ENCODE peak calls at places on chromosomes 13 and 19, in five cellular contexts. One of them, this sample, is unnamed.

GRCh38 chr19:49689133-49690072 is at the start of gene ADM5:
- DNase-seq in PC-3: peak
- DNase-seq in hepatocyte: peak
- DNase-seq in HCT116: no peak
- DNase-seq in MM.1S: no peak
- DNase-seq in this sample: peak

GRCh38 chr19:711224-711623 is 2.5 kb downstream of the PALM start:
- DNase-seq in PC-3: no peak
- DNase-seq in hepatocyte: no peak
- DNase-seq in HCT116: no peak
- DNase-seq in MM.1S: no peak
- DNase-seq in this sample: no peak

GRCh38 chr19:33905937-33906577 is 109.4 kb downstream of the KCTD15 start:
- DNase-seq in PC-3: peak
- DNase-seq in hepatocyte: peak
- DNase-seq in HCT116: no peak
- DNase-seq in MM.1S: no peak
- DNase-seq in this sample: peak

GRCh38 chr19:28437390-28438346 is 775.3 kb downstream of the UQCRFS1 start:
- DNase-seq in PC-3: no peak
- DNase-seq in hepatocyte: no peak
- DNase-seq in HCT116: no peak
- DNase-seq in MM.1S: no peak
- DNase-seq in this sample: no peak

GRCh38 chr13:52053460-52053859 is 29.0 kb downstream of the UTP14C start:
- DNase-seq in PC-3: no peak
- DNase-seq in hepatocyte: peak
- DNase-seq in HCT116: no peak
- DNase-seq in MM.1S: no peak
- DNase-seq in this sample: peak

GRCh38 chr19:49585023-49585422 is 3.9 kb downstream of the PRRG2 start:
- DNase-seq in PC-3: no peak
- DNase-seq in hepatocyte: peak
- DNase-seq in HCT116: no peak
- DNase-seq in MM.1S: no peak
- DNase-seq in this sample: peak

GRCh38 chr19:13817615-13818371 is 22.6 kb downstream of the ZSWIM4 start:
- DNase-seq in PC-3: no peak
- DNase-seq in hepatocyte: peak
- DNase-seq in HCT116: no peak
- DNase-seq in MM.1S: peak
- DNase-seq in this sample: peak

GRCh38 chr13:53749306-53749705 is 720.7 kb downstream of the OLFM4 start:
- DNase-seq in PC-3: no peak
- DNase-seq in hepatocyte: no peak
- DNase-seq in HCT116: no peak
- DNase-seq in MM.1S: no peak
- DNase-seq in this sample: no peak

GRCh38 chr19:1411255-1412191 is 4.1 kb downstream of the DAZAP1 start:
- DNase-seq in PC-3: no peak
- DNase-seq in hepatocyte: no peak
- DNase-seq in HCT116: no peak
- DNase-seq in MM.1S: no peak
- DNase-seq in this sample: no peak

GRCh38 chr19:19615086-19615485 is 3.4 kb downstream of the PBX4 start:
- DNase-seq in PC-3: peak
- DNase-seq in hepatocyte: no peak
- DNase-seq in HCT116: peak
- DNase-seq in MM.1S: no peak
- DNase-seq in this sample: no peak

GRCh38 chr19:46511237-46511636 is 15.6 kb upstream of the PNMA8B start:
- DNase-seq in PC-3: no peak
- DNase-seq in hepatocyte: no peak
- DNase-seq in HCT116: no peak
- DNase-seq in MM.1S: no peak
- DNase-seq in this sample: no peak

GRCh38 chr13:25253702-25254101 is 33.6 kb downstream of the MTMR6 start:
- DNase-seq in PC-3: peak
- DNase-seq in hepatocyte: no peak
- DNase-seq in HCT116: no peak
- DNase-seq in MM.1S: no peak
- DNase-seq in this sample: no peak

GRCh38 chr13:77316430-77316829 is 10.5 kb downstream of the MYCBP2 start:
- DNase-seq in PC-3: no peak
- DNase-seq in hepatocyte: no peak
- DNase-seq in HCT116: no peak
- DNase-seq in MM.1S: no peak
- DNase-seq in this sample: no peak

GRCh38 chr19:50661087-50661486 is 11.8 kb downstream of the C19orf81 start:
- DNase-seq in PC-3: no peak
- DNase-seq in hepatocyte: no peak
- DNase-seq in HCT116: no peak
- DNase-seq in MM.1S: no peak
- DNase-seq in this sample: no peak

GRCh38 chr19:15913830-15914229 is 16.0 kb upstream of the CYP4F2 start:
- DNase-seq in PC-3: no peak
- DNase-seq in hepatocyte: no peak
- DNase-seq in HCT116: no peak
- DNase-seq in MM.1S: no peak
- DNase-seq in this sample: no peak

GRCh38 chr13:51768976-51769375 is 35.0 kb downstream of the DHRS12 start:
- DNase-seq in PC-3: no peak
- DNase-seq in hepatocyte: no peak
- DNase-seq in HCT116: no peak
- DNase-seq in MM.1S: no peak
- DNase-seq in this sample: no peak

GRCh38 chr13:76425930-76426329 is 460.3 kb downstream of the KCTD12 start:
- DNase-seq in PC-3: peak
- DNase-seq in hepatocyte: peak
- DNase-seq in HCT116: no peak
- DNase-seq in MM.1S: no peak
- DNase-seq in this sample: no peak

GRCh38 chr19:40141546-40141945 is 49.7 kb upstream of the MAP3K10 start:
- DNase-seq in PC-3: no peak
- DNase-seq in hepatocyte: no peak
- DNase-seq in HCT116: no peak
- DNase-seq in MM.1S: no peak
- DNase-seq in this sample: no peak

GRCh38 chr13:47175172-47175806 is 278.4 kb upstream of the HTR2A start:
- DNase-seq in PC-3: peak
- DNase-seq in hepatocyte: no peak
- DNase-seq in HCT116: no peak
- DNase-seq in MM.1S: no peak
- DNase-seq in this sample: no peak

GRCh38 chr19:48844472-48844871 is 8.2 kb upstream of the HSD17B14 start:
- DNase-seq in PC-3: peak
- DNase-seq in hepatocyte: no peak
- DNase-seq in HCT116: peak
- DNase-seq in MM.1S: no peak
- DNase-seq in this sample: peak

GRCh38 chr19:58570770-58571574 is 2.2 kb downstream of the MZF1 start:
- DNase-seq in PC-3: no peak
- DNase-seq in hepatocyte: peak
- DNase-seq in HCT116: no peak
- DNase-seq in MM.1S: no peak
- DNase-seq in this sample: no peak

GRCh38 chr13:107025991-107026390 is 458.1 kb upstream of the ARGLU1 start:
- DNase-seq in PC-3: peak
- DNase-seq in hepatocyte: peak
- DNase-seq in HCT116: no peak
- DNase-seq in MM.1S: no peak
- DNase-seq in this sample: no peak

GRCh38 chr19:33350538-33351309 is 22.8 kb upstream of the CEBPG start:
- DNase-seq in PC-3: peak
- DNase-seq in hepatocyte: no peak
- DNase-seq in HCT116: no peak
- DNase-seq in MM.1S: no peak
- DNase-seq in this sample: no peak

GRCh38 chr19:33879818-33880575 is 83.3 kb downstream of the KCTD15 start:
- DNase-seq in PC-3: no peak
- DNase-seq in hepatocyte: no peak
- DNase-seq in HCT116: no peak
- DNase-seq in MM.1S: no peak
- DNase-seq in this sample: no peak

GRCh38 chr19:41883821-41884733 is 1.1 kb downstream of the ARHGEF1 start:
- DNase-seq in PC-3: peak
- DNase-seq in hepatocyte: peak
- DNase-seq in HCT116: peak
- DNase-seq in MM.1S: peak
- DNase-seq in this sample: peak

GRCh38 chr19:41888926-41889325 is 5.9 kb downstream of the ARHGEF1 start:
- DNase-seq in PC-3: no peak
- DNase-seq in hepatocyte: no peak
- DNase-seq in HCT116: no peak
- DNase-seq in MM.1S: no peak
- DNase-seq in this sample: no peak

GRCh38 chr19:41889896-41890295 is 6.9 kb downstream of the ARHGEF1 start:
- DNase-seq in PC-3: no peak
- DNase-seq in hepatocyte: no peak
- DNase-seq in HCT116: no peak
- DNase-seq in MM.1S: no peak
- DNase-seq in this sample: no peak

GRCh38 chr19:41886761-41887710 is 4.1 kb downstream of the ARHGEF1 start:
- DNase-seq in PC-3: no peak
- DNase-seq in hepatocyte: no peak
- DNase-seq in HCT116: no peak
- DNase-seq in MM.1S: no peak
- DNase-seq in this sample: peak

DNA sequence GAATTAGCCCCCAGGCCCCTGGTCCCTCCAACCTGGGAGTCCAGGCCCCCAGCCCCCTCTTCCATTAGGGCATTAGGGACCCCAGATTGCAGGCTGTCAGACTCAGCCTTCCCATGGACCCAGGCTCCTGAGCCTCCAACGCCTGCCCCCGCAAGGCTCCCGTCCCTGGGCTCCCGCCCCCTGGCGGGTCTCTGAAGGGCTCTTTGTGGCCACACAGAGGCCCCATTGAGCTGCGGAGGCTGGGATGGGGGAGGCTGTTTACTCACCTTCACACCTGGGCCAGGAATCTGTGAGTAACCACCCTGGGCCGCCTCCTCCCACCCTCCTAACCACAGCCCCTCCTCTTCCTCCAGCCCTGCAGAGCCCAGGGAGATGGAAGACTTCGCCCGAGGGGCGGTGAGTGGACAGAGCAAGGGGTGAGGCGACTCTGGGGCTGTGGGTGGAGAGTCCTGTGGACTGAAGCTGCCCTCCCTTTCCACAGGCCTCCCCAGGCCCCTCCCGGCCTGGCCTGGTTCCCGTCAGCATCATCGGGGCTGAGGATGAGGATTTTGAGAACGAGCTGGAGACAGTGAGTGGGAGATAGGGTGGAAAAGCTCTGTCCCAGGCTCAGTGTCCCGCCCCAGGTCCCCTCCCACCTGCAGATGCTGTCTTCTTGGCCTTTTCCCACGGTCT is 4.9 kb downstream of the ARHGEF1 start:
- DNase-seq in PC-3: peak
- DNase-seq in hepatocyte: peak
- DNase-seq in HCT116: peak
- DNase-seq in MM.1S: no peak
- DNase-seq in this sample: peak
- TF ChIP-seq EZH2phosphoT487 in PC-3: no peak
- TF ChIP-seq EZH2phosphoT487 in hepatocyte: no peak
- TF ChIP-seq EZH2phosphoT487 in HCT116: no peak
- TF ChIP-seq EZH2phosphoT487 in MM.1S: no peak
- TF ChIP-seq EZH2phosphoT487 in this sample: no peak

DNA sequence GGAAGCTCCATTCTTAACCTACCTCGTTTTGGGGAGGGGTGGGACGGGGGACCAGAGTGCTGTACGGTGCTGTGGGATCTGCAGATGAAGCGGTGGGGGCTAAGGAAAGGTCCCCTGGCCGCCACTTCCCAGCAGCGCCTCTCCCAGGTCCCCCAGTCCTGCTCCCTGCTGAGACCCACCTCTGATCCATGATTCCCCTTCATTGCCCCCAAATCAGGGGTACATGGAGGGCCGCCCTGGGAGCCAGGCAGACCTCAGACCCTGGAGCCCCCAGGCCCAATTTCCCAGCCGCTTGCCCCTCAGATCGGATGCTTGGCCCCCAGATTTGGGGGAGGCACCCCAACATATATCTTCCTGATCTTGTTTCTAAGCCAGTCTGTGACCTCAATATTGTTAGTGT is 3.8 kb upstream of the FAM98C start:
- DNase-seq in PC-3: no peak
- DNase-seq in hepatocyte: no peak
- DNase-seq in HCT116: no peak
- DNase-seq in MM.1S: no peak
- DNase-seq in this sample: no peak
- TF ChIP-seq EZH2 in PC-3: no peak
- TF ChIP-seq EZH2 in hepatocyte: no peak
- TF ChIP-seq EZH2 in HCT116: no peak
- TF ChIP-seq EZH2 in MM.1S: no peak
- TF ChIP-seq EZH2 in this sample: no peak

GRCh38 chr19:45477216-45477615 is 9.4 kb downstream of the FOSB start:
- DNase-seq in PC-3: no peak
- DNase-seq in hepatocyte: no peak
- DNase-seq in HCT116: no peak
- DNase-seq in MM.1S: no peak
- DNase-seq in this sample: no peak
- TF ChIP-seq EZH2phosphoT487 in PC-3: no peak
- TF ChIP-seq EZH2phosphoT487 in hepatocyte: no peak
- TF ChIP-seq EZH2phosphoT487 in HCT116: no peak
- TF ChIP-seq EZH2phosphoT487 in MM.1S: no peak
- TF ChIP-seq EZH2phosphoT487 in this sample: no peak

DNA sequence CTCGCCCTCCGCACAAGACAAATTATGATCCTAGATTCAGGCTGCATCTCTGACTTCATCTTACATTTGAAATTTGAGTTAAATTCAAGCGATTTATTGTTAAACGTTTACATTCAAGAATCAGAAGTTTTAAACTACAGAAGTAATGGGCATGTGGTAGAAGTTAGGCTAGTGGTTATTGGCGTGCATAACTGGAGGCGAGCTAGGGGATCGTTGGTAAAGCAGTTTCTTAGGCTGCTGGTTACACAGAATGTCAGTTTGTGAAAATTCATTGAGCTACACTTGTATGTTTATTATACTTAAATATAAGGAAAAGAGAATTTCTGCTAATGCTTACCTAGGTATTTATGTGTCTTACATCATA is 733 bp upstream of the CDX2 start:
- DNase-seq in PC-3: no peak
- DNase-seq in hepatocyte: no peak
- DNase-seq in HCT116: no peak
- DNase-seq in MM.1S: no peak
- DNase-seq in this sample: no peak
- TF ChIP-seq EZH2 in PC-3: no peak
- TF ChIP-seq EZH2 in hepatocyte: no peak
- TF ChIP-seq EZH2 in HCT116: no peak
- TF ChIP-seq EZH2 in MM.1S: no peak
- TF ChIP-seq EZH2 in this sample: no peak

This sample was measured in GM23338.